ENCODE peak calls at places on chromosome 19, in four cellular contexts. One of them, this sample, is unnamed.
A peak's percentile ranks its signal among the peaks of the same experiment; 100 is the strongest.

GRCh38 chr19:5131866-5132561 is 163.1 kb downstream of the KDM4B start:
- DNase-seq in HCT116: no peak
- DNase-seq in H1: no peak
- DNase-seq in GM12878: no peak
- DNase-seq in this sample: no peak

GRCh38 chr19:2461751-2462634 is 5.2 kb upstream of the LMNB2 start:
- DNase-seq in GM12878: no peak
- DNase-seq in HCT116: peak; percentile 60
- DNase-seq in H1: peak; percentile 82
- DNase-seq in this sample: peak; percentile 24

GRCh38 chr19:46068345-46069258 is 27.8 kb upstream of the IGFL4 start:
- DNase-seq in GM12878: no peak
- DNase-seq in H1: no peak
- DNase-seq in HCT116: peak; percentile 89
- DNase-seq in this sample: no peak

GRCh38 chr19:33767898-33768413 is 28.7 kb upstream of the KCTD15 start:
- DNase-seq in H1: peak; percentile 95
- DNase-seq in GM12878: no peak
- DNase-seq in HCT116: no peak
- DNase-seq in this sample: peak; percentile 67

GRCh38 chr19:19822148-19822429 is 539 bp upstream of the ZNF506 start:
- DNase-seq in H1: no peak
- DNase-seq in HCT116: no peak
- DNase-seq in GM12878: no peak
- DNase-seq in this sample: no peak

GRCh38 chr19:10655457-10656312 is 1.5 kb downstream of the ILF3 start:
- DNase-seq in HCT116: no peak
- DNase-seq in H1: no peak
- DNase-seq in GM12878: no peak
- DNase-seq in this sample: peak; percentile 63

GRCh38 chr19:49019242-49019932 is 2.5 kb upstream of the LHB start:
- DNase-seq in GM12878: no peak
- DNase-seq in H1: peak; percentile 92
- DNase-seq in HCT116: peak; percentile 58
- DNase-seq in this sample: peak; percentile 91

GRCh38 chr19:49553451-49554271 is 25.9 kb downstream of the RCN3 start:
- DNase-seq in H1: no peak
- DNase-seq in HCT116: no peak
- DNase-seq in GM12878: no peak
- DNase-seq in this sample: no peak

GRCh38 chr19:39171479-39172465 is 25.0 kb upstream of the NCCRP1 start:
- DNase-seq in H1: no peak
- DNase-seq in GM12878: no peak
- DNase-seq in HCT116: no peak
- DNase-seq in this sample: no peak

GRCh38 chr19:38134538-38135149 is 89.4 kb downstream of the DPF1 start:
- DNase-seq in H1: peak; percentile 69
- DNase-seq in HCT116: no peak
- DNase-seq in GM12878: no peak
- DNase-seq in this sample: peak; percentile 75

GRCh38 chr19:50465986-50466771 is 10.1 kb upstream of the EMC10 start:
- DNase-seq in GM12878: no peak
- DNase-seq in HCT116: peak; percentile 42
- DNase-seq in H1: peak; percentile 82
- DNase-seq in this sample: peak; percentile 82

GRCh38 chr19:46546194-46546896 is 50.7 kb upstream of the PNMA8B start:
- DNase-seq in GM12878: no peak
- DNase-seq in H1: peak; percentile 59
- DNase-seq in HCT116: no peak
- DNase-seq in this sample: peak; percentile 54

GRCh38 chr19:57803594-57804325 is 11.0 kb downstream of the ZNF552 start:
- DNase-seq in HCT116: peak; percentile 12
- DNase-seq in GM12878: no peak
- DNase-seq in H1: peak; percentile 78
- DNase-seq in this sample: no peak

GRCh38 chr19:48190288-48191284 is 20.1 kb downstream of the ZSWIM9 start:
- DNase-seq in HCT116: peak; percentile 50
- DNase-seq in H1: peak; percentile 91
- DNase-seq in GM12878: no peak
- DNase-seq in this sample: peak; percentile 84

GRCh38 chr19:6056282-6056741 is 54.0 kb downstream of the RFX2 start:
- DNase-seq in GM12878: no peak
- DNase-seq in HCT116: no peak
- DNase-seq in H1: no peak
- DNase-seq in this sample: no peak

GRCh38 chr19:21608571-21608970 is 103.2 kb downstream of the ZNF429 start:
- DNase-seq in H1: no peak
- DNase-seq in GM12878: no peak
- DNase-seq in HCT116: no peak
- DNase-seq in this sample: no peak

GRCh38 chr19:17105548-17105947 is 30.0 kb downstream of the MYO9B start:
- DNase-seq in GM12878: peak; percentile 53
- DNase-seq in HCT116: no peak
- DNase-seq in H1: no peak
- DNase-seq in this sample: no peak

DNA sequence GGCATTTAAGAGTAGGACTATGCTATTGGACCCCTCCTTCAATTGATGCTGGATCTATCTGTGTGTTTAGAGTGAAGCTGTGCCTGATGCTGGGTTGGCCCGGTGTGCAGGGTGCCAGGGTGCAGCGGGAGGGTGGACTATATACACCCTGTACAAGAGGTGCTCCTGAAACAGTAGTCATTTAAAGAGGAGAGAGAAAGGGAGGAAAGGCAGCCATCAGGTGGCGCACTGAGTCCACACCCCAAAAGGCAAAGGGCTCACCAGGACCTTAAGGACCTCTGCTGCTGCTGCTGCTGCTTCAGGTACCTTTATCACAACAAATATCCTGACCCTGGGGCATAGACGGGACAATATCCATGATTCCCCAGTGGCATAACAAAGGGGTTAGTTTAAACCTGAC is 39.4 kb downstream of the ZNF136 start:
- DNase-seq in GM12878: no peak
- DNase-seq in H1: peak; percentile 51
- DNase-seq in HCT116: no peak
- DNase-seq in this sample: no peak
- TF ChIP-seq EGR1 in GM12878: no peak
- TF ChIP-seq EGR1 in H1: no peak
- TF ChIP-seq EGR1 in HCT116: no peak
- TF ChIP-seq EGR1 in this sample: no peak

GRCh38 chr19:245457-245856 is 45.7 kb downstream of the PLPP2 start:
- DNase-seq in GM12878: no peak
- DNase-seq in HCT116: no peak
- DNase-seq in H1: no peak
- DNase-seq in this sample: no peak

GRCh38 chr19:246551-246950 is 44.7 kb downstream of the PLPP2 start:
- DNase-seq in GM12878: no peak
- DNase-seq in HCT116: no peak
- DNase-seq in H1: peak; percentile 52
- DNase-seq in this sample: no peak
- TF ChIP-seq EGR1 in GM12878: no peak
- TF ChIP-seq EGR1 in HCT116: no peak
- TF ChIP-seq EGR1 in H1: no peak
- TF ChIP-seq EGR1 in this sample: no peak

DNA sequence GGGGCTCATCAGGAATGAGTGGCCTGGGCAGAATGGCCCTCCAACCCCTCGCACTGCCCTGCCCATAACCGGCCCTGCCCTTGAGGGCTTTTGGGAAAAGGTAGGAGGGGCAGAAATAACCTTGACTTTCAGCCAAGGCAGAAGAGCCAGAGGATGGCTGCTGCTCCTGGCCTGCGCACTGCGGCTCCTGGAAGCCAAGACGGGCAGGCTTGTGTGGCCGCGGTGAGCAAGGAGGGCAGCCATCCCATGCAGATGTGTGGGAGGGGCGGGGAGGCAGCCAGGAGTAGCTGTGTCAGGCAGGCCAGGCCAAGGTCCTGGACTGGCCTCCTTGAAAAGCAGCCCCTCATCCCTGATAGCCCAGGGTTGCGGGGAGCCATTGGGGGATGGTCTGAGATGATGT is 57.6 kb upstream of the URI1 start:
- DNase-seq in GM12878: no peak
- DNase-seq in HCT116: no peak
- DNase-seq in H1: no peak
- DNase-seq in this sample: no peak
- TF ChIP-seq EGR1 in GM12878: no peak
- TF ChIP-seq EGR1 in HCT116: no peak
- TF ChIP-seq EGR1 in H1: no peak
- TF ChIP-seq EGR1 in this sample: no peak

GRCh38 chr19:35905178-35905727 is 2.8 kb downstream of the TYROBP start:
- DNase-seq in GM12878: no peak
- DNase-seq in H1: no peak
- DNase-seq in HCT116: no peak
- DNase-seq in this sample: no peak
- TF ChIP-seq EGR1 in GM12878: no peak
- TF ChIP-seq EGR1 in H1: no peak
- TF ChIP-seq EGR1 in HCT116: no peak
- TF ChIP-seq EGR1 in this sample: peak; percentile 47

DNA sequence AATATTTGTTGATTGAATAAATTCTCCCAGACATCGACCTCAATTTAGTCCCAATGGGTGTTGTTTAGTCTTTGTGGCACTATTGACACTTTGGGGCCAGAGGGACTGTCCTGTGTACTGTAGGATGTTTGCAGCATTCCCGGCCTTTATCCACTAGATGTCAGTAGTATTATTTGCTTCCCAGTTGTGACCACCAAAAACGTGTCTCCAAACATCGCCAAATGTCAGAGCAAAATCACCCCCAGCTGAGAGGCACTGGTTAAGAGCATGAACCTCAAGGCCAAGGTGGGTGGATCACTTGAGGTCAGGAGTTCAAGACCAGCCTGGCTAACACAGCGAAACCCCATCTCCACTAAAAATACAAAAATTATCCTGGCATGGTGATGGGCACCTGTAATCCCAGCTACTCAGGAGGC is 15.4 kb downstream of the NLRP12 start:
- DNase-seq in HCT116: peak; percentile 45
- DNase-seq in H1: no peak
- DNase-seq in GM12878: no peak
- DNase-seq in this sample: no peak
- TF ChIP-seq EGR1 in HCT116: no peak
- TF ChIP-seq EGR1 in H1: no peak
- TF ChIP-seq EGR1 in GM12878: no peak
- TF ChIP-seq EGR1 in this sample: no peak

GRCh38 chr19:32598022-32598421 is 17.0 kb downstream of the PDCD5 start:
- DNase-seq in GM12878: no peak
- DNase-seq in HCT116: no peak
- DNase-seq in H1: no peak
- DNase-seq in this sample: no peak
- TF ChIP-seq EGR1 in GM12878: no peak
- TF ChIP-seq EGR1 in HCT116: no peak
- TF ChIP-seq EGR1 in H1: no peak
- TF ChIP-seq EGR1 in this sample: no peak

GRCh38 chr19:1106841-1107654 is 3.3 kb downstream of the GPX4 start:
- DNase-seq in H1: no peak
- DNase-seq in GM12878: no peak
- DNase-seq in HCT116: no peak
- DNase-seq in this sample: peak; percentile 27

GRCh38 chr19:1104452-1105216 is 840 bp downstream of the GPX4 start:
- DNase-seq in GM12878: no peak
- DNase-seq in HCT116: no peak
- DNase-seq in H1: peak; percentile 86
- DNase-seq in this sample: peak; percentile 84

GRCh38 chr19:1105873-1106840 is 2.4 kb downstream of the GPX4 start:
- DNase-seq in H1: no peak
- DNase-seq in GM12878: no peak
- DNase-seq in HCT116: no peak
- DNase-seq in this sample: no peak

GRCh38 chr19:1103691-1104451 is at the start of gene GPX4:
- DNase-seq in H1: peak; percentile 95
- DNase-seq in HCT116: peak; percentile 98
- DNase-seq in GM12878: peak; percentile 96
- DNase-seq in this sample: peak; percentile 95

DNA sequence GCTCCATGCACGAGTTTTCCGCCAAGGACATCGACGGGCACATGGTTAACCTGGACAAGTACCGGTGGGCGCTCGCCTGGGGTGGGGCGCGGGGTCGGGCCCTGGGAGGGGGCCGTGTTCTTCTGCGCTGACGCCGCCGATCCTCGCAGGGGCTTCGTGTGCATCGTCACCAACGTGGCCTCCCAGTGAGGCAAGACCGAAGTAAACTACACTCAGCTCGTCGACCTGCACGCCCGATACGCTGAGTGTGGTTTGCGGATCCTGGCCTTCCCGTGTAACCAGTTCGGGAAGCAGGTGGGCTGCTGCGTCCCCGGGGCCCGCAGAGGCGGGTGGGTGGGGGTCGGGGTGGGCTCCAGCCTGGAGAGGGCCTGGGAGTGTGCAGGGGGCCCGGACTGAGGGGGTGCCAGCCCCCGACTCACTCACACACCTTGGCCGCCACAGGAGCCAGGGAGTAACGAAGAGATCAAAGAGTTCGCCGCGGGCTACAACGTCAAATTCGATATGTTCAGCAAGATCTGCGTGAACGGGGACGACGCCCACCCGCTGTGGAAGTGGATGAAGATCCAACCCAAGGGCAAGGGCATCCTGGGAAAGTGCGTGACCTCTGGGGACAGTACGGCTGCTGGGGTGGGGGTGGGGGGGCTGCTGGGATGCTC is 1.6 kb downstream of the GPX4 start:
- DNase-seq in HCT116: no peak
- DNase-seq in GM12878: no peak
- DNase-seq in H1: no peak
- DNase-seq in this sample: no peak
- TF ChIP-seq EGR1 in HCT116: no peak
- TF ChIP-seq EGR1 in GM12878: no peak
- TF ChIP-seq EGR1 in H1: no peak
- TF ChIP-seq EGR1 in this sample: no peak

DNA sequence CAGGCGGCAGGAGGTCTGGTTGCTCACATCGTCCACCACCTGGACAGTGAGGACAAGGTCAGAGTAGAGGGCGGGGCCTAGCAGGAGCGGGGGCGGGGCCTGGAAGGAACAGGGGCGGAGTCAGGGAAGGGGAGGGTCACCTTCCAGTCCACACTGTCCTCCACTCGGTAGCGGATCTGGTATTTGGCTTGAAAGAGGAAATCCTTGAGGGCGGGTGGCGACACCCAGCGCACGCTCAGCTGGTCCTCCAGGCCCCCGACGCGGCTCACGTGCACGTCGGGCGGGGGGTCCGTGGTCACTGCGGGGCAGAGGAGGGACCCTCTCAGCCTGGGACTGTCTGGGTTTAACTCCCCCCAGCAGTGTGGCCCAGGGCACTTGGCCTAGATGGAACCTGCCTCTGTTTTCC is 8.2 kb downstream of the REX1BD start:
- DNase-seq in HCT116: peak; percentile 10
- DNase-seq in H1: peak; percentile 91
- DNase-seq in GM12878: no peak
- DNase-seq in this sample: peak; percentile 92
- TF ChIP-seq EGR1 in HCT116: no peak
- TF ChIP-seq EGR1 in H1: no peak
- TF ChIP-seq EGR1 in GM12878: no peak
- TF ChIP-seq EGR1 in this sample: peak; percentile 48

DNA sequence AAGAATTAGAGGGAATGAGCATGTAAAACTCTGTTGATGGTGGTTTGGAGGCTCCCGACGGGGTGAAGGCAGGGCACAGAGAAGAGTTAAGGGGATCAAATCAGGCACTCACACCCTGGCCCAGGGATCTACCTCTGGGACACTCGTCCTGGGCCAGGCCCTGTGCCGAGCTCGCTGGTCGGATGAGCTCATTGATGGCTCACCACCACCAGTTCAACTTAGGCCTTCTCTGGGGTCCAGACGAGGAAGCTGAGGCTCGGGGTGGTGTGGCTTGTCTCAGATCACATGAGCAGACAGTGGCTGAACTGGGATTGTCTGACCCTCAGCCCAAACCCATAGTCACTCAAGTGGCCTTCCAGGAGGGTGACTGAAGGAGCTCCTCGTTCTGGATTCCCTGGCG is 1.6 kb downstream of the NACC1 start:
- DNase-seq in HCT116: no peak
- DNase-seq in H1: peak; percentile 36
- DNase-seq in GM12878: no peak
- DNase-seq in this sample: no peak
- TF ChIP-seq EGR1 in HCT116: no peak
- TF ChIP-seq EGR1 in H1: no peak
- TF ChIP-seq EGR1 in GM12878: no peak
- TF ChIP-seq EGR1 in this sample: no peak

This sample was measured in K562.